ENCODE peak calls at places on chromosomes 5 and 9, in six cellular contexts. One of them, this sample, is unnamed.
A peak's percentile ranks its signal among the peaks of the same experiment; 100 is the strongest.

GRCh38 chr9:86846679-86847078 is 100.6 kb downstream of the GAS1 start:
- DNase-seq in heart right ventricle: no peak
- DNase-seq in right lobe of liver: no peak
- DNase-seq in mammary epithelial cell: no peak
- DNase-seq in OCI-LY7: no peak
- DNase-seq in prostate gland: no peak
- DNase-seq in this sample: no peak

GRCh38 chr9:117970276-117970675 is 266.1 kb downstream of the TLR4 start:
- DNase-seq in prostate gland: no peak
- DNase-seq in heart right ventricle: no peak
- DNase-seq in right lobe of liver: no peak
- DNase-seq in mammary epithelial cell: no peak
- DNase-seq in OCI-LY7: no peak
- DNase-seq in this sample: no peak

GRCh38 chr5:154986151-154986550 is 27.4 kb upstream of the KIF4B start:
- DNase-seq in OCI-LY7: no peak
- DNase-seq in mammary epithelial cell: no peak
- DNase-seq in right lobe of liver: no peak
- DNase-seq in heart right ventricle: no peak
- DNase-seq in prostate gland: no peak
- DNase-seq in this sample: no peak

GRCh38 chr5:124402144-124402581 is 344.3 kb downstream of the ZNF608 start:
- DNase-seq in prostate gland: peak; percentile 75
- DNase-seq in OCI-LY7: no peak
- DNase-seq in heart right ventricle: no peak
- DNase-seq in right lobe of liver: no peak
- DNase-seq in mammary epithelial cell: peak; percentile 92
- DNase-seq in this sample: no peak

GRCh38 chr9:5893591-5894236 is 3.0 kb downstream of the MLANA start:
- DNase-seq in mammary epithelial cell: no peak
- DNase-seq in heart right ventricle: no peak
- DNase-seq in right lobe of liver: peak; percentile 80
- DNase-seq in prostate gland: no peak
- DNase-seq in OCI-LY7: no peak
- DNase-seq in this sample: no peak

GRCh38 chr5:38466444-38467189 is 89.8 kb downstream of the LIFR start:
- DNase-seq in OCI-LY7: no peak
- DNase-seq in right lobe of liver: peak; percentile 58
- DNase-seq in heart right ventricle: peak; percentile 74
- DNase-seq in prostate gland: no peak
- DNase-seq in mammary epithelial cell: no peak
- DNase-seq in this sample: no peak

GRCh38 chr5:134526483-134527155 is 1.1 kb downstream of the JADE2 start:
- DNase-seq in right lobe of liver: peak; percentile 84
- DNase-seq in heart right ventricle: peak; percentile 74
- DNase-seq in OCI-LY7: peak; percentile 85
- DNase-seq in prostate gland: peak; percentile 73
- DNase-seq in mammary epithelial cell: no peak
- DNase-seq in this sample: peak; percentile 72

GRCh38 chr5:94562327-94562971 is 56.0 kb downstream of the KIAA0825 start:
- DNase-seq in prostate gland: no peak
- DNase-seq in OCI-LY7: no peak
- DNase-seq in right lobe of liver: no peak
- DNase-seq in heart right ventricle: no peak
- DNase-seq in mammary epithelial cell: no peak
- DNase-seq in this sample: no peak

GRCh38 chr5:120544043-120544442 is 79.9 kb downstream of the PRR16 start:
- DNase-seq in heart right ventricle: no peak
- DNase-seq in prostate gland: no peak
- DNase-seq in mammary epithelial cell: no peak
- DNase-seq in OCI-LY7: no peak
- DNase-seq in right lobe of liver: no peak
- DNase-seq in this sample: no peak

GRCh38 chr5:142671276-142671675 is 14.6 kb downstream of the FGF1 start:
- DNase-seq in mammary epithelial cell: no peak
- DNase-seq in right lobe of liver: no peak
- DNase-seq in OCI-LY7: no peak
- DNase-seq in prostate gland: no peak
- DNase-seq in heart right ventricle: no peak
- DNase-seq in this sample: no peak
- H3K27ac ChIP-seq in mammary epithelial cell: no peak overlapping the region
- H3K27ac ChIP-seq in right lobe of liver: no peak overlapping the region
- H3K27ac ChIP-seq in OCI-LY7: no peak overlapping the region
- H3K27ac ChIP-seq in prostate gland: no peak overlapping the region
- H3K27ac ChIP-seq in heart right ventricle: no peak overlapping the region
- H3K27ac ChIP-seq in this sample: no peak overlapping the region

DNA sequence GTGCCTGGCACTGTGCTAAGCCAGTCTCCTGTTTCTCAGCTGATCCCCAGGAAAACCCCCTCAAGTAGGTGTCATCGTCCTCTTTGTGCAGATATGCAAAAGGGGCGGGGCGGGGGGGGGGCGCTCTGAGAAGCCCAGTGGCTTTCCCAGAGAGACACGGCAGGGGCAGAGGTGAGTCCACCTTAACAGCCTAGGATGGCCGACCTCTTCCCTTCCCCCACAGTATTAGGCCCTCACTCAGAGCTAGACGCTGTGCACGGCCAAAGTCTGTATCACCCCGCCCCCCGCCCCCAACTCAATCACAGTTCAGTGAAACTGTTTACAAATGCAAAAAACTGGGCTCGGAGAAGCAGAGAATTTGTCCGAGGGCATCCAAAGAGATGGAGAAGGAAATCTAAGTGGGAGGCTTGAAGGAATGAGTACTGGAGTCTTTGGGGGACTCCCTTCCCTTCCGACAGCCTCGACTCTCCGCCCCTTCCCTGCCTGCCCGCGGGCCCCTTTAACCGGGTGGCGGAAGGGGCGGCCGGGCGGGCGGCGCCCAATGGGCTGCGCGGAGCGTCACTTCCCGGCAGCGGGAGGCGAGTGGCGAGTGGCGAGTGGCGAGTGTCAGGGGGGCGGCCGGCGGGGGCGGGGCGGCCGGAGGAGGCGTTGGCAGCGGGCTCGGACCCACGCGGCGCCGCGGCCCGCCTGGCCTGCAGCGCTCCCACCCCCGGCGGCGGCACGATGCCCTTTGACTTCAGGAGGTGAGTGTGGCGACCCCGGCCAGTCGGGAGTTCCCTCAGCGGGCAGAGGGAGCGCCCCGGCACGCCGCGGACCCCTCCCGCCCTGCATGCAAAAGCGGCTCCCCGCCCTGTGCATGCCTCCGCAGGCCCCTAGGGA is at the start of gene ERGIC1:
- DNase-seq in prostate gland: peak; percentile 71
- DNase-seq in mammary epithelial cell: peak; percentile 78
- DNase-seq in right lobe of liver: peak; percentile 95
- DNase-seq in heart right ventricle: peak; percentile 88
- DNase-seq in OCI-LY7: peak; percentile 87
- DNase-seq in this sample: peak; percentile 78
- TF ChIP-seq CTCF in prostate gland: no peak
- TF ChIP-seq CTCF in mammary epithelial cell: no peak
- TF ChIP-seq CTCF in right lobe of liver: no peak
- TF ChIP-seq CTCF in heart right ventricle: no peak
- TF ChIP-seq CTCF in OCI-LY7: no peak
- TF ChIP-seq CTCF in this sample: no peak

GRCh38 chr9:123033352-123033751 is at the start of gene GPR21:
- DNase-seq in mammary epithelial cell: no peak
- DNase-seq in heart right ventricle: no peak
- DNase-seq in prostate gland: no peak
- DNase-seq in right lobe of liver: no peak
- DNase-seq in OCI-LY7: no peak
- DNase-seq in this sample: no peak
- H3K4me3 ChIP-seq in mammary epithelial cell: no peak within 1 kb of the TSS
- H3K4me3 ChIP-seq in heart right ventricle: peak within 1 kb of the TSS; percentile 39
- H3K4me3 ChIP-seq in prostate gland: no peak within 1 kb of the TSS
- H3K4me3 ChIP-seq in right lobe of liver: no peak within 1 kb of the TSS
- H3K4me3 ChIP-seq in OCI-LY7: no peak within 1 kb of the TSS
- H3K4me3 ChIP-seq in this sample: peak within 1 kb of the TSS; percentile 39

GRCh38 chr5:181205735-181206401 is 872 bp upstream of the TRIM7 start:
- DNase-seq in prostate gland: no peak
- DNase-seq in mammary epithelial cell: no peak
- DNase-seq in heart right ventricle: no peak
- DNase-seq in OCI-LY7: no peak
- DNase-seq in right lobe of liver: no peak
- DNase-seq in this sample: no peak
- H3K27ac ChIP-seq in prostate gland: peak overlapping the region; percentile 69
- H3K27ac ChIP-seq in mammary epithelial cell: no peak overlapping the region
- H3K27ac ChIP-seq in heart right ventricle: peak overlapping the region; percentile 77
- H3K27ac ChIP-seq in OCI-LY7: no peak overlapping the region
- H3K27ac ChIP-seq in right lobe of liver: no peak overlapping the region
- H3K27ac ChIP-seq in this sample: peak overlapping the region; percentile 55

GRCh38 chr5:54620583-54620933 is 103.0 kb downstream of the SNX18 start:
- DNase-seq in right lobe of liver: no peak
- DNase-seq in OCI-LY7: no peak
- DNase-seq in mammary epithelial cell: no peak
- DNase-seq in heart right ventricle: no peak
- DNase-seq in prostate gland: no peak
- DNase-seq in this sample: no peak
- TF ChIP-seq CTCF in right lobe of liver: no peak
- TF ChIP-seq CTCF in OCI-LY7: no peak
- TF ChIP-seq CTCF in mammary epithelial cell: no peak
- TF ChIP-seq CTCF in heart right ventricle: no peak
- TF ChIP-seq CTCF in prostate gland: no peak
- TF ChIP-seq CTCF in this sample: no peak

GRCh38 chr5:160197341-160198147 is 31.8 kb upstream of the FABP6 start:
- DNase-seq in right lobe of liver: no peak
- DNase-seq in OCI-LY7: no peak
- DNase-seq in prostate gland: no peak
- DNase-seq in heart right ventricle: peak; percentile 69
- DNase-seq in mammary epithelial cell: no peak
- DNase-seq in this sample: no peak

GRCh38 chr5:160198148-160198545 is 31.2 kb upstream of the FABP6 start:
- DNase-seq in heart right ventricle: no peak
- DNase-seq in prostate gland: no peak
- DNase-seq in OCI-LY7: no peak
- DNase-seq in right lobe of liver: no peak
- DNase-seq in mammary epithelial cell: no peak
- DNase-seq in this sample: no peak

GRCh38 chr5:160198886-160199409 is 30.4 kb upstream of the FABP6 start:
- DNase-seq in mammary epithelial cell: no peak
- DNase-seq in right lobe of liver: no peak
- DNase-seq in heart right ventricle: no peak
- DNase-seq in prostate gland: no peak
- DNase-seq in OCI-LY7: no peak
- DNase-seq in this sample: no peak

GRCh38 chr5:160199410-160199911 is 29.8 kb upstream of the FABP6 start:
- DNase-seq in right lobe of liver: peak; percentile 66
- DNase-seq in prostate gland: peak; percentile 46
- DNase-seq in mammary epithelial cell: peak; percentile 39
- DNase-seq in heart right ventricle: peak; percentile 44
- DNase-seq in OCI-LY7: peak; percentile 66
- DNase-seq in this sample: peak; percentile 56
- H3K4me3 ChIP-seq in right lobe of liver: peak overlapping the region; percentile 37
- H3K4me3 ChIP-seq in prostate gland: peak overlapping the region; percentile 28
- H3K4me3 ChIP-seq in mammary epithelial cell: no peak overlapping the region
- H3K4me3 ChIP-seq in heart right ventricle: peak overlapping the region; percentile 44
- H3K4me3 ChIP-seq in OCI-LY7: no peak overlapping the region
- H3K4me3 ChIP-seq in this sample: peak overlapping the region; percentile 63

GRCh38 chr5:33275391-33275790 is 165.4 kb upstream of the TARS1 start:
- DNase-seq in mammary epithelial cell: no peak
- DNase-seq in heart right ventricle: no peak
- DNase-seq in OCI-LY7: no peak
- DNase-seq in right lobe of liver: no peak
- DNase-seq in prostate gland: no peak
- DNase-seq in this sample: no peak
- H3K27ac ChIP-seq in mammary epithelial cell: no peak overlapping the region
- H3K27ac ChIP-seq in heart right ventricle: no peak overlapping the region
- H3K27ac ChIP-seq in OCI-LY7: no peak overlapping the region
- H3K27ac ChIP-seq in right lobe of liver: no peak overlapping the region
- H3K27ac ChIP-seq in prostate gland: no peak overlapping the region
- H3K27ac ChIP-seq in this sample: no peak overlapping the region

GRCh38 chr9:130696996-130697395 is 3.4 kb downstream of the EXOSC2 start:
- DNase-seq in right lobe of liver: no peak
- DNase-seq in heart right ventricle: no peak
- DNase-seq in prostate gland: no peak
- DNase-seq in mammary epithelial cell: no peak
- DNase-seq in OCI-LY7: no peak
- DNase-seq in this sample: no peak

GRCh38 chr9:130698514-130698913 is 4.9 kb downstream of the EXOSC2 start:
- DNase-seq in OCI-LY7: no peak
- DNase-seq in heart right ventricle: no peak
- DNase-seq in prostate gland: no peak
- DNase-seq in right lobe of liver: peak; percentile 68
- DNase-seq in mammary epithelial cell: no peak
- DNase-seq in this sample: no peak

GRCh38 chr9:130699047-130699446 is 5.5 kb downstream of the EXOSC2 start:
- DNase-seq in right lobe of liver: no peak
- DNase-seq in OCI-LY7: no peak
- DNase-seq in mammary epithelial cell: no peak
- DNase-seq in prostate gland: no peak
- DNase-seq in heart right ventricle: no peak
- DNase-seq in this sample: no peak

GRCh38 chr9:130696139-130696650 is 2.6 kb downstream of the EXOSC2 start:
- DNase-seq in OCI-LY7: no peak
- DNase-seq in right lobe of liver: no peak
- DNase-seq in mammary epithelial cell: no peak
- DNase-seq in prostate gland: no peak
- DNase-seq in heart right ventricle: no peak
- DNase-seq in this sample: no peak

DNA sequence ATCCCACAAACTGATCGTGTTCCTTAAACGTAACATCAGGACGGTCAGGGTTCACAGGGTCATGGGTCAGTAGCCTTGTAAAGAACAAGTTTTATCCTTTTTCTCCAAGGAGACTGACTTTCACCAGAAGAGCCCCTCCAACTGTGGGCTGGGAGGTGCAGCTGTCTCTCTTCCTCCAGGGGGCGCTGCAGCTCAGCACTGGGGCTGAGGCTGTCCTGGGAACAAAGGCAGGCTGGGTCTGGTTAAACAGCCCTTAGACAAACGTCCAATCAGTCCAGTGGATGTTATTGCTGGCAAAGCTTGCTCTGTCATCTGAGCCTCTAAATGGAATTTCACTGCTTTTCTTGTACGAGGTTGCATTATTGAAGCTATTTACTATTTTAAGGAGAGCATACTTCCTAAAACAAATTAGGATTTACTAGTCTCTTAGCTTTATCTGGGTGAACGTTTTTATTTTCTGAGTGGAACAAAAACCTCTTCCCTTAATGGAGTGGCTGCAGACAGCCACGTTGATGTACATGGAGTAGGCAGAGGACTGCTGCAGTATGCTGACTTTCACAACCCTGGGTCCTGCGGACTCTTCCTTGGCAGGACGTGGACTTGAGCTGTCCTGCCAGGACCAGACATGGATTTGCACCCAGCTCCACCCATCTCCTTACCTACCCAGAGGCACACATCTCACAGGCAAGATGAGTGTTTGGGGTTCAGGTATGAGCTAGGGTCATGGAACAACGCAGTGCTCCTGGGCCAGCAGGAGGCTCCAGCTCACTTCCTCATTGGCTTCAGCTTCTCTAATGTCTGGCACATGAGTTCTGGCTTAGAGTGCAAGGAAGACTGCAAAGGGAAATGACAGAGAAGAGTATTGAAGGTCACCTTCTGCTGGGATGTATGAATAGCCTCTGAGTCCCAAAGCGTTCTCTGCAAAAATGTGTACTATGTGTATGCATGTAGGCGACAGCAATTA is 7.8 kb downstream of the EXOSC2 start:
- DNase-seq in right lobe of liver: peak; percentile 65
- DNase-seq in prostate gland: peak; percentile 84
- DNase-seq in OCI-LY7: peak; percentile 70
- DNase-seq in mammary epithelial cell: peak; percentile 44
- DNase-seq in heart right ventricle: peak; percentile 85
- DNase-seq in this sample: peak; percentile 78
- TF ChIP-seq CTCF in right lobe of liver: peak; percentile 84
- TF ChIP-seq CTCF in prostate gland: peak; percentile 90
- TF ChIP-seq CTCF in OCI-LY7: peak; percentile 97
- TF ChIP-seq CTCF in mammary epithelial cell: peak; percentile 88
- TF ChIP-seq CTCF in heart right ventricle: peak; percentile 98
- TF ChIP-seq CTCF in this sample: peak; percentile 95

GRCh38 chr9:4762108-4762888 is 21.3 kb upstream of the AK3 start:
- DNase-seq in right lobe of liver: peak; percentile 80
- DNase-seq in OCI-LY7: peak; percentile 87
- DNase-seq in prostate gland: peak; percentile 76
- DNase-seq in mammary epithelial cell: peak; percentile 66
- DNase-seq in heart right ventricle: peak; percentile 74
- DNase-seq in this sample: peak; percentile 85
- H3K4me3 ChIP-seq in right lobe of liver: no peak overlapping the region
- H3K4me3 ChIP-seq in OCI-LY7: peak overlapping the region; percentile 58
- H3K4me3 ChIP-seq in prostate gland: no peak overlapping the region
- H3K4me3 ChIP-seq in mammary epithelial cell: no peak overlapping the region
- H3K4me3 ChIP-seq in heart right ventricle: peak overlapping the region; percentile 32
- H3K4me3 ChIP-seq in this sample: peak overlapping the region; percentile 35